ENCODE peak calls at places on chromosomes 3 and 15, in four cellular contexts. D is HEK293T, C is HepG2, O is GM12878. Y is an unnamed sample.

GRCh38 chr3:186414735-186415419 is 52.8 kb upstream of the DGKG start:
- DNase-seq in D (no peak), C (no peak), O (no peak), Y (no peak)

GRCh38 chr3:38131621-38132369 is 5.1 kb downstream of the ACAA1 start:
- DNase-seq in D (peak), O (no peak), C (no peak), Y (peak)

GRCh38 chr3:40608091-40608490 is 83.3 kb downstream of the ZNF621 start:
- DNase-seq in D (no peak), C (no peak), O (no peak), Y (no peak)

GRCh38 chr15:78263351-78263781 is 996 bp upstream of the DNAJA4 start:
- DNase-seq in O (no peak), C (no peak), D (no peak), Y (peak)

GRCh38 chr15:65766422-65767263 is 25.4 kb downstream of the DENND4A start:
- DNase-seq in O (no peak), D (no peak), C (peak), Y (no peak)

GRCh38 chr15:51403072-51403878 is 61.8 kb downstream of the GLDN start:
- DNase-seq in D (peak), C (peak), O (no peak), Y (peak)

GRCh38 chr3:43288366-43288765 is 2.0 kb downstream of the SNRK start:
- DNase-seq in D (no peak), O (no peak), C (no peak), Y (no peak)

GRCh38 chr3:194931366-194931765 is 245.7 kb downstream of the FAM43A start:
- DNase-seq in C (no peak), O (no peak), D (no peak), Y (no peak)

GRCh38 chr3:37726445-37727000 is 135.2 kb upstream of the CTDSPL start:
- DNase-seq in C (no peak), D (no peak), O (no peak), Y (no peak)

GRCh38 chr3:149449100-149449654 is 25.3 kb upstream of the TM4SF4 start:
- DNase-seq in O (no peak), D (no peak), C (no peak), Y (no peak)

GRCh38 chr15:88242586-88242985 is 14.0 kb downstream of the NTRK3 start:
- DNase-seq in D (no peak), O (no peak), C (no peak), Y (no peak)
- TF ChIP-seq FOXK2 in D (no peak), O (no peak), C (no peak), Y (no peak)

DNA sequence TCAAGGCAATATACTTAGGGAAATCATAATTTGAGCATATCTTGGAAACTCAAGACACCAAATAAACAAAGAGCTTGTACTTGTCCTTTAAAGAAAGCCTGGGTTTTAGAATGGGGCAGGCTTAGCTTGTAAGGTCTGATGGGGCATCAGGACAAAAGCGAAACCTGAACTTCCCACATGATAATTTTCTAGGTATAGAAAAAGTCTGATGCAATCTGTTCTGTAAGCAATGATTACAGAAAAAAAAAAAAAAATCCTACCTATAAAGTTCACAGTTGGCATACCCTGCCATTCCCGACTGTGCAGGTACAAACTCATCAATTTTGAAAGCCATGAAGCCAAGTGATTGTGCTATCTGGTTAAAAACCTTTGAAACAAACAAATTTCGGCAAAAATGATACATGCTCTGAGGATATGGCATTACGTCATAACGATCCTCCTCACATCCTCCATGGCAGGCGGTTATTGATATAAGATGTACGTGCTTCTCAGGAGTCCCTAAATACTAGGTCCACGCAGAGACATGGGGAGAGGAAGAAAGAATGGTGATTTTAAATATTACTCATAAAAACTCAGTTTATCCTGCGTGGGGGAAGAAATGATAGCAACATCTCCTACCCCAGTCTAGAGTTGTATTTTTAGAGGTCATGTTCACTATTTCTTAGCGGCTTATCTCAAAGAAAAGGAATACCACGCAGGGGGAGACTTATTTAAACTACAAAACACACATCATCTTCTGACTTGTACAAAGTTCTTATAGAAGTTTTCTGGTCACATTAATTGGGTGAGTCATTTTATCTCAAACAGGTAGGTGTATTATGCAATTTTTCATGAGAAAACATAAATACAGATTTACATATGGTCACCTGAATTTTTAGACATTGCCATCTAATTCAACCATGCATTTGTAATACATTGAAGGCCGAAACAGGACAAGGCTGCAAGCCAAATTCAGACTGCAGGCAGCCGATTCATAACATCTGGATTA is 27.0 kb downstream of the MB21D2 start:
- DNase-seq in D (no peak), C (no peak), O (no peak), Y (no peak)
- TF ChIP-seq FOXK2 in D (no peak), C (no peak), O (no peak), Y (no peak)

GRCh38 chr3:133746722-133747086 is 511 bp downstream of the TF start:
- DNase-seq in C (no peak), O (no peak), D (no peak), Y (no peak)

GRCh38 chr3:133745981-133746721 is at the start of gene TF:
- DNase-seq in C (peak), D (no peak), O (no peak), Y (no peak)

GRCh38 chr3:133745108-133745507 is 1.1 kb upstream of the TF start:
- DNase-seq in O (no peak), D (no peak), C (no peak), Y (no peak)

GRCh38 chr3:133744241-133744640 is 2.0 kb upstream of the TF start:
- DNase-seq in O (no peak), D (no peak), C (no peak), Y (no peak)

DNA sequence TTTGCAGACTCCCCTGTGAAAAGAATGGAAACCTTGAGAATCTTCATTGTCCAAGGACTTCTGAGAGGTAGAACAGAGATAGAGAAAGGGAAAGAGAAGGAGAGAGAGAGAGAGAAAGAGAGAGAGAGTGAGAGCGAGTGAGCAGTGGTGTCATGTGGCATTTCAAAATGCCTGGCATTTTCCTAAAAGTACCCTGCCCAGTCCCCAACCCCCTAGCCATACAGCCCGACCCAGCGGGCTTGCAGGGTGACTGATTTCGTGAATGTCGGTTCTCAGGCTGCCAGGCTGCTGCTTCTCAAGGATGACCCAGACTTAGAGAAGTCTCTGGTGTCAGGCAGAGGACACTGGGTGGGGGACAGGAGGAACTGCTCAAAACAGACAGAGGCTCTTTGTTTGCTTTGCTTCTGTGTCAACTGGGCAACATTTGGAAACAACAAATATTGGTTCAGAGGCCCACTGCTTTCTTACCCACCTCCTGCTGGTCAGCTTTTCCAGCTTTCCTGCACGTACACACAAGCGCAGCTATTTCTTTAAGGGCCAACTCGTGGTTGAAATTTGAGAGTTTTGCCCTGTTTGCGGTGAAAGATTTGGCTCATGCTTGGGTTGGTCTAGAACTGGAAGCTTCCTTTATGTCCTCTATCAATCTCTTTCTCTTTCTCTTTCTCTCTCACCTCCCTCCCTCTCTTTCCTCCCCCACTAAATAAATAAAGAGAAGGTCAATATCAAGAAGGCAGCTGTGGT is 3.7 kb upstream of the TF start:
- DNase-seq in O (peak), D (no peak), C (peak), Y (no peak)
- TF ChIP-seq FOXK2 in O (no peak), D (no peak), C (peak), Y (no peak)

GRCh38 chr3:124413989-124414598 is 316.2 kb upstream of the UMPS start:
- DNase-seq in O (no peak), D (no peak), C (no peak), Y (no peak)
- TF ChIP-seq FOXK2 in O (no peak), D (no peak), C (no peak), Y (no peak)

GRCh38 chr3:127787071-127787490 is 35.2 kb downstream of the MGLL start:
- DNase-seq in C (no peak), D (no peak), O (no peak), Y (no peak)

GRCh38 chr3:127787556-127787955 is 34.8 kb downstream of the MGLL start:
- DNase-seq in D (no peak), C (no peak), O (no peak), Y (no peak)

GRCh38 chr3:127785711-127786265 is 36.5 kb downstream of the MGLL start:
- DNase-seq in D (no peak), C (no peak), O (no peak), Y (no peak)

GRCh38 chr3:127784865-127785710 is 37.2 kb downstream of the MGLL start:
- DNase-seq in C (no peak), D (no peak), O (no peak), Y (no peak)

DNA sequence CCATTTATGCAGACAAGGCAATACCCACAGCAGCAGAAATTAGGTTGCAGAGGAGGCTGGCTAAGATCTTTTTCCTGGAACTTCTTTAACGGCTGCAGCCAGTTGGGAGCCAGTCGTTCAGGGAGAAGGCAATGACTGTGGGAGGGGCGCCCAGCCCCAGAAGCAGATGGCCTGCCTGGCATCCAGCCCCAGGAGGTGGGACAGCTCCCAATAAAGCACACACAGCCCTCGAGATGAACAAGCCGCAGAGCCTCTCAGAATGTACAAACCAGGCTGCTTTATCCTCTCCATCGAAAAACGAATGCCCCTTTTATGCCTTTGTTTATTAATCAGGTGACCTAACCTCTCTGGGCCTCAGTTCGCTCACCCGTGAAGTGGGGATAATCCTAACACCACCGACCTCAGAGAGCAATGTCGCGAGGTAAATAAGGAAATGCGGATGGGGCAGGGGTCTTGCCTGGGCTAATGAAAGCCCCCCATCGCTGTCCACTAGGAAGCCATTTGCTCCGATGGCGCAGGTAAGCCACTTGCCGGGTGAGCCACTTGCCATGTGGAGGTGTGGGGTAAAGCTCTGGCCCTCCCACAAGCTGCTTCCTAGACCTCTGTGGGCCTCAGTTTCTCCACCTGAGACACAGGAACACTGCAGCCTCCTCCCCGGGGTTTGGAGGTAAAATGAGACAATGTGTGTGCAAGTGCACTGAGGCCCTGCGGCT is 35.8 kb downstream of the MGLL start:
- DNase-seq in D (no peak), O (no peak), C (no peak), Y (no peak)
- TF ChIP-seq FOXK2 in D (no peak), O (no peak), C (no peak), Y (no peak)

GRCh38 chr3:159978353-159978752 is 10.3 kb upstream of the IL12A start:
- DNase-seq in D (no peak), C (peak), O (no peak), Y (no peak)
- TF ChIP-seq FOXK2 in D (no peak), C (no peak), O (no peak), Y (no peak)

Y was measured in K562.